ENCODE peak calls at places on chromosomes 1 and 21, in nine cellular contexts. P, R, Y, T, L, I, S, M and N are unnamed samples.

GRCh38 chr21:41170442-41170841 is 2.5 kb downstream of the BACE2 start:
- DNase-seq in P (no peak), R (no peak), Y (peak), T (peak), L (peak), I (no peak), S (no peak), M (peak), N (no peak)

GRCh38 chr21:36337099-36337509 is 17.1 kb downstream of the MORC3 start:
- DNase-seq in P (no peak), R (no peak), Y (no peak), T (no peak), L (no peak), I (no peak), S (no peak), M (no peak), N (no peak)

GRCh38 chr1:78559680-78560079 is 60.6 kb upstream of the IFI44L start:
- DNase-seq in P (no peak), R (no peak), Y (no peak), T (no peak), L (no peak), I (no peak), S (no peak), M (no peak), N (no peak)

GRCh38 chr1:32972814-32973428 is 8.3 kb upstream of the RNF19B start:
- DNase-seq in P (peak), R (no peak), Y (peak), T (peak), L (peak), I (peak), S (no peak), M (no peak), N (no peak)

GRCh38 chr1:205257735-205258134 is 30.0 kb downstream of the TMCC2 start:
- DNase-seq in P (no peak), R (no peak), Y (no peak), T (no peak), L (no peak), I (no peak), S (no peak), M (no peak), N (no peak)

GRCh38 chr1:207282496-207283380 is 38.7 kb upstream of the CD55 start:
- DNase-seq in P (no peak), R (no peak), Y (no peak), T (no peak), L (peak), I (no peak), S (no peak), M (no peak), N (peak)

GRCh38 chr1:156480411-156481192 is 20.0 kb downstream of the MEF2D start:
- DNase-seq in P (peak), R (no peak), Y (peak), T (peak), L (peak), I (no peak), S (peak), M (no peak), N (no peak)

GRCh38 chr1:31110846-31111245 is 45.3 kb upstream of the PUM1 start:
- DNase-seq in P (no peak), R (no peak), Y (no peak), T (no peak), L (no peak), I (no peak), S (no peak), M (no peak), N (no peak)

GRCh38 chr1:36359383-36359782 is 26.3 kb downstream of the STK40 start:
- DNase-seq in P (no peak), R (no peak), Y (no peak), T (no peak), L (no peak), I (no peak), S (no peak), M (no peak), N (no peak)

GRCh38 chr1:22870201-22870871 is 102.3 kb downstream of the LACTBL1 start:
- DNase-seq in P (no peak), R (no peak), Y (peak), T (peak), L (no peak), I (no peak), S (no peak), M (no peak), N (no peak)

GRCh38 chr1:204094262-204095247 is 21.6 kb downstream of the SOX13 start:
- DNase-seq in P (no peak), R (no peak), Y (peak), T (peak), L (no peak), I (no peak), S (no peak), M (no peak), N (no peak)

GRCh38 chr21:28833181-28833580 is 159.5 kb downstream of the LTN1 start:
- DNase-seq in P (no peak), R (no peak), Y (no peak), T (no peak), L (no peak), I (no peak), S (peak), M (no peak), N (no peak)

GRCh38 chr1:182698977-182699672 is 14.7 kb upstream of the RGS8 start:
- DNase-seq in P (peak), R (no peak), Y (no peak), T (no peak), L (no peak), I (no peak), S (no peak), M (peak), N (no peak)

GRCh38 chr1:147169171-147169570 is 3.1 kb downstream of the PRKAB2 start:
- DNase-seq in P (no peak), R (no peak), Y (no peak), T (no peak), L (no peak), I (no peak), S (no peak), M (no peak), N (no peak)

GRCh38 chr1:214085325-214085724 is 97.6 kb downstream of the PROX1 start:
- DNase-seq in P (no peak), R (no peak), Y (no peak), T (no peak), L (no peak), I (no peak), S (no peak), M (no peak), N (no peak)

GRCh38 chr1:51621841-51622454 is 5.1 kb downstream of the OSBPL9 start:
- DNase-seq in P (no peak), R (no peak), Y (no peak), T (no peak), L (no peak), I (no peak), S (no peak), M (no peak), N (no peak)

GRCh38 chr1:94955767-94956632 is 29.1 kb upstream of the CNN3 start:
- DNase-seq in P (no peak), R (no peak), Y (peak), T (no peak), L (peak), I (no peak), S (no peak), M (no peak), N (no peak)

GRCh38 chr1:66250483-66250882 is 283.5 kb upstream of the SGIP1 start:
- DNase-seq in P (no peak), R (no peak), Y (no peak), T (no peak), L (no peak), I (no peak), S (no peak), M (no peak), N (no peak)

GRCh38 chr1:87208936-87209335 is 119.7 kb upstream of the LMO4 start:
- DNase-seq in P (no peak), R (no peak), Y (no peak), T (no peak), L (no peak), I (no peak), S (peak), M (no peak), N (no peak)

GRCh38 chr1:21022279-21023040 is 154.2 kb downstream of the EIF4G3 start:
- DNase-seq in P (no peak), R (peak), Y (peak), T (no peak), L (peak), I (no peak), S (peak), M (peak), N (peak)

GRCh38 chr1:26234644-26235384 is 814 bp downstream of the CEP85 start:
- DNase-seq in P (no peak), R (no peak), Y (no peak), T (no peak), L (peak), I (no peak), S (no peak), M (peak), N (no peak)

GRCh38 chr1:160795951-160796383 is at the start of gene LY9:
- DNase-seq in P (no peak), R (no peak), Y (no peak), T (no peak), L (peak), I (no peak), S (peak), M (peak), N (no peak)

GRCh38 chr1:178126790-178127189 is 32.9 kb downstream of the RASAL2 start:
- DNase-seq in P (no peak), R (peak), Y (no peak), T (no peak), L (peak), I (no peak), S (no peak), M (no peak), N (peak)

GRCh38 chr1:84086616-84087015 is 57.5 kb upstream of the PRKACB start:
- DNase-seq in P (no peak), R (no peak), Y (no peak), T (no peak), L (no peak), I (no peak), S (no peak), M (no peak), N (no peak)

GRCh38 chr1:207695943-207696342 is 51.0 kb downstream of the CR1L start:
- DNase-seq in P (no peak), R (no peak), Y (no peak), T (no peak), L (no peak), I (no peak), S (no peak), M (no peak), N (no peak)

GRCh38 chr1:41023279-41023990 is 1.9 kb upstream of the SLFNL1 start:
- DNase-seq in P (no peak), R (no peak), Y (no peak), T (no peak), L (no peak), I (no peak), S (no peak), M (no peak), N (no peak)

GRCh38 chr1:43653339-43653738 is 3.4 kb downstream of the KDM4A start:
- DNase-seq in P (no peak), R (no peak), Y (no peak), T (no peak), L (no peak), I (no peak), S (no peak), M (no peak), N (no peak)

GRCh38 chr1:59415876-59416275 is 119.0 kb downstream of the FGGY start:
- DNase-seq in P (no peak), R (no peak), Y (no peak), T (no peak), L (no peak), I (no peak), S (no peak), M (no peak), N (no peak)

GRCh38 chr1:193487722-193488121 is 301.3 kb upstream of the B3GALT2 start:
- DNase-seq in P (no peak), R (no peak), Y (no peak), T (no peak), L (no peak), I (no peak), S (no peak), M (no peak), N (no peak)

DNA sequence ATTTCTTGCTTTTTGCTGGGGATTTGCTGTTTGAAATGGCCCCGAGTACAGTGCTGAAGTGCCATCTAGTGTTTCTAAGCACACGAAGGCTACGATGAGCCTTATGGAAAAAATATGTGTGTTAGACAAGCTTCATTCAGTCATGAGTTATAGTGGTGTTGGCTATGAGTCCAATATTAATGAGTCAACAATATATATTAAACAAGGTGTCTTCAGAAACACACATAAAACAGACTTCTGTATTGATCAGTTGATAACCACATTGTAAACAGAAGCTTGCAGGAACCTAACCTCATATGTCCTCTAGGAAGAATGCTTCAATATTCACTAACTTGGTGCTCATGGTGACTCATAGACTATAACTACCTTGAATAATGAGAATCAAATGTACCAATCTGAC is 1.7 kb upstream of the GJB5 start:
- DNase-seq in P (no peak), R (no peak), Y (no peak), T (no peak), L (no peak), I (no peak), S (no peak), M (no peak), N (no peak)
- TF ChIP-seq CTCF in P (no peak), R (no peak), Y (no peak), T (no peak), L (no peak), I (no peak), S (no peak), M (no peak), N (no peak)

GRCh38 chr1:62852253-62852652 is 68.3 kb downstream of the ATG4C start:
- DNase-seq in P (no peak), R (no peak), Y (no peak), T (no peak), L (no peak), I (no peak), S (no peak), M (no peak), N (no peak)

GRCh38 chr1:62849031-62849430 is 65.1 kb downstream of the ATG4C start:
- DNase-seq in P (no peak), R (no peak), Y (no peak), T (no peak), L (no peak), I (no peak), S (no peak), M (no peak), N (no peak)
- TF ChIP-seq CTCF in P (no peak), R (no peak), Y (no peak), T (no peak), L (no peak), I (peak), S (no peak), M (no peak), N (peak)

GRCh38 chr1:54273092-54273836 is 73.3 kb downstream of the MRPL37 start:
- DNase-seq in P (peak), R (peak), Y (peak), T (peak), L (no peak), I (peak), S (no peak), M (peak), N (peak)
- TF ChIP-seq CTCF in P (peak), R (peak), Y (peak), T (peak), L (no peak), I (peak), S (no peak), M (peak), N (peak)

GRCh38 chr1:200998323-200998722 is 25.2 kb downstream of the KIF21B start:
- DNase-seq in P (no peak), R (no peak), Y (no peak), T (no peak), L (no peak), I (no peak), S (no peak), M (no peak), N (no peak)
- TF ChIP-seq CTCF in P (no peak), R (no peak), Y (no peak), T (no peak), L (no peak), I (no peak), S (no peak), M (no peak), N (no peak)

GRCh38 chr21:45972716-45973474 is 8.7 kb upstream of the COL6A1 start:
- DNase-seq in P (peak), R (peak), Y (peak), T (peak), L (no peak), I (peak), S (no peak), M (peak), N (no peak)

GRCh38 chr21:45972353-45972715 is 9.2 kb upstream of the COL6A1 start:
- DNase-seq in P (no peak), R (no peak), Y (peak), T (peak), L (no peak), I (peak), S (no peak), M (no peak), N (no peak)

GRCh38 chr21:45970674-45971486 is 10.7 kb upstream of the COL6A1 start:
- DNase-seq in P (peak), R (no peak), Y (peak), T (peak), L (peak), I (peak), S (no peak), M (peak), N (no peak)

GRCh38 chr21:45971487-45972352 is 9.8 kb upstream of the COL6A1 start:
- DNase-seq in P (peak), R (peak), Y (peak), T (peak), L (no peak), I (peak), S (no peak), M (no peak), N (no peak)

DNA sequence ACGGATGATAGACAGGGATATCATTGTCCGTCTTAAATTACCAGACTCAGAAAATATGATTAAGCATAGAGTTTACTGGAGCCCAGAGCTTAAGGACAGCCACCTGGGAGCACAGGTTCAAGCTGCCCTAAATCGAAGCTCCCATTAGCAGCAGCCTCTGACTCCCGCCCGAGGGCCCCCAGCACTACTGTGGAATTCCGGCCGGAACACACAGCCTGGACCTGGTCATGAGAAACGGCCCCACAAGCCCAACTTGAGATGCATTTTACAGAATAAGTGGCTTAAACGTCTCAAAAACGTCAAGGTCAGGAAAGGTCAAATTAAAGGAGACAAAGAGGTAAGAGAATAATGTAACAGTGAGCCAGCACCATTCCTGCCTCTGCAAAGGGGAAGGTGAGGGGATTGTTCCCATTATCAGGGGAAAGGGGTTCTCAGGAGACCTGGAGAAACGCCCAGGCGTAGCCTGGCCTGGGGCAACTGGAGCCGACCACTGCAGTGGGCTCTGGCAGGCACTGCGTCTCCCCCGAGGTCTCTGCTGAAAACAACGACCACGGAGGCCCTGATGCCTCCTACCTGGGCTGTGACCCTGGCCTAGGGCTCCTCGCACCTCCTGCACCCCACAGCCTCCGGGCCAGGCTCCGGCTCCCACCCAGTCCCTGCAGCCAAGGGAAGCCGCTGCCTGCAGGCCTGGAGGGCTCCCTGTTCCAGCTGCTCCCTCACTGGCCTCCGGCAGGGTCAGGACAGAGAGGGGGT is 11.5 kb upstream of the COL6A1 start:
- DNase-seq in P (no peak), R (no peak), Y (peak), T (no peak), L (no peak), I (no peak), S (no peak), M (no peak), N (no peak)
- TF ChIP-seq CTCF in P (no peak), R (no peak), Y (no peak), T (no peak), L (no peak), I (no peak), S (no peak), M (no peak), N (no peak)

DNA sequence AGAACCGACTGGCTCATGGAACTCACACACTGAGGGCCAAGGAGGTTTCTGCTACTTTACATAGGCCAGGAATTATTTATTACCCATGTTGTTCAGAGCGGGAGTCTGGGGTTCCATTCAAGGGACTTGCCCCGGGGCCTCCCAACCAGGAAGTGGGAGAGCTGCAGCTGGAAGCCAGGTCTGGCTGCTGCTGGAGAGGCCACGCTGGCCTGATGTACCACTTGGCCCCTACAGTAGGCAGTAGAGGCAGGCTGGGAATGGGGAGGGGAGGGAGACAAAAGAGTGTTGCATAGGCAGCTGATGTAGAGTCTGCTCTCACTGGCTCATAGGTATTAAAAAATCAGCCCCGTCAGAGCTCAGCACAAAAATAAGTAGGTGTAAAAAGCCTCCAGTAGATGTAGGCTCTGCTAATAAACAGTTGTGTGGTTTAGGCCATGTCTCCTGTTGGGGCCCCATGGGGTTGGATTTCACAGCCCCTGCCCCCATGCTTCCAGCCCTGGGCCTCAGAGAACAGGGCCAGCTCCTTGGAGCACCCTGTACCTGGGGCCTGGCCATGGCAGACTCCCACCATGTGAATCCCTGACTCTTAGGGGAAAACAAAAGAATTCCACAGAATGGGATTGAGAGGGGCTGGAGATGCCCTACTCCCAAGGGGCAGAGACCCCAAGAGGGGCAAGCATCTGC is 11.7 kb downstream of the LRP8 start:
- DNase-seq in P (peak), R (no peak), Y (no peak), T (peak), L (no peak), I (no peak), S (no peak), M (no peak), N (no peak)
- TF ChIP-seq CTCF in P (no peak), R (no peak), Y (no peak), T (no peak), L (no peak), I (peak), S (no peak), M (no peak), N (peak)

GRCh38 chr21:30209571-30209970 is 6.3 kb downstream of the CLDN8 start:
- DNase-seq in P (no peak), R (no peak), Y (no peak), T (no peak), L (no peak), I (no peak), S (no peak), M (no peak), N (no peak)
- TF ChIP-seq CTCF in P (no peak), R (no peak), Y (no peak), T (no peak), L (no peak), I (no peak), S (no peak), M (no peak), N (no peak)

GRCh38 chr1:118246646-118247045 is 61.6 kb upstream of the SPAG17 start:
- DNase-seq in P (no peak), R (no peak), Y (no peak), T (no peak), L (no peak), I (no peak), S (no peak), M (no peak), N (no peak)

GRCh38 chr1:118249641-118250040 is 64.6 kb upstream of the SPAG17 start:
- DNase-seq in P (no peak), R (no peak), Y (no peak), T (no peak), L (no peak), I (no peak), S (no peak), M (no peak), N (no peak)

GRCh38 chr1:118243269-118243668 is 58.2 kb upstream of the SPAG17 start:
- DNase-seq in P (no peak), R (no peak), Y (no peak), T (no peak), L (no peak), I (no peak), S (no peak), M (no peak), N (no peak)

GRCh38 chr1:118250232-118250631 is 65.2 kb upstream of the SPAG17 start:
- DNase-seq in P (no peak), R (no peak), Y (no peak), T (no peak), L (no peak), I (no peak), S (no peak), M (no peak), N (no peak)

GRCh38 chr1:118247593-118247992 is 62.6 kb upstream of the SPAG17 start:
- DNase-seq in P (no peak), R (no peak), Y (no peak), T (no peak), L (peak), I (no peak), S (no peak), M (no peak), N (no peak)
- TF ChIP-seq CTCF in P (peak), R (peak), Y (peak), T (peak), L (no peak), I (peak), S (no peak), M (no peak), N (peak)

GRCh38 chr1:157978547-157979403 is 14.7 kb upstream of the KIRREL1 start:
- DNase-seq in P (no peak), R (no peak), Y (no peak), T (no peak), L (peak), I (no peak), S (no peak), M (no peak), N (no peak)
- TF ChIP-seq CTCF in P (no peak), R (no peak), Y (peak), T (no peak), L (no peak), I (no peak), S (no peak), M (no peak), N (no peak)